ENCODE peak calls at places on chromosomes 11 and 22, in eight cellular contexts. G is NB4, U is adrenal gland, B is uterus, P is A549, E is fibroblast of mammary gland, M is upper lobe of right lung, W is astrocyte of the spinal cord. Z is an unnamed sample.

GRCh38 chr11:99200720-99201119 is 180.0 kb downstream of the CNTN5 start:
- DNase-seq in G (no peak), U (no peak), B (no peak), P (no peak), E (no peak), M (no peak), W (no peak), Z (no peak)

GRCh38 chr11:21949741-21950413 is 243.0 kb upstream of the ANO5 start:
- DNase-seq in G (no peak), U (no peak), B (no peak), P (no peak), E (no peak), M (no peak), W (no peak), Z (no peak)

GRCh38 chr11:110184974-110185597 is 91.9 kb downstream of the ZC3H12C start:
- DNase-seq in G (no peak), U (peak), B (no peak), P (no peak), E (peak), M (no peak), W (peak), Z (peak)

GRCh38 chr11:44628730-44629361 is 63.4 kb downstream of the CD82 start:
- DNase-seq in G (no peak), U (peak), B (peak), P (no peak), E (no peak), M (peak), W (no peak), Z (no peak)

GRCh38 chr11:640021-640706 is 3.1 kb downstream of the DRD4 start:
- DNase-seq in G (no peak), U (no peak), B (no peak), P (no peak), E (no peak), M (no peak), W (no peak), Z (no peak)

GRCh38 chr11:121035823-121036222 is 11.9 kb downstream of the TBCEL start:
- DNase-seq in G (no peak), U (no peak), B (no peak), P (no peak), E (no peak), M (no peak), W (no peak), Z (peak)

GRCh38 chr11:123321641-123322040 is 108.4 kb upstream of the GRAMD1B start:
- DNase-seq in G (no peak), U (no peak), B (no peak), P (no peak), E (peak), M (no peak), W (no peak), Z (no peak)

GRCh38 chr11:8203980-8204379 is 35.2 kb upstream of the RIC3 start:
- DNase-seq in G (no peak), U (peak), B (no peak), P (no peak), E (no peak), M (no peak), W (no peak), Z (no peak)

GRCh38 chr22:45870011-45870410 is 107.0 kb downstream of the WNT7B start:
- DNase-seq in G (no peak), U (peak), B (no peak), P (no peak), E (no peak), M (no peak), W (no peak), Z (no peak)

GRCh38 chr22:46010177-46010867 is 33.4 kb upstream of the WNT7B start:
- DNase-seq in G (no peak), U (peak), B (peak), P (no peak), E (peak), M (peak), W (peak), Z (peak)

GRCh38 chr11:10858505-10859360 is 880 bp upstream of the ZBED5 start:
- DNase-seq in G (peak), U (peak), B (peak), P (no peak), E (peak), M (peak), W (no peak), Z (no peak)

GRCh38 chr11:71116435-71117040 is 135.8 kb downstream of the SHANK2 start:
- DNase-seq in G (peak), U (no peak), B (no peak), P (no peak), E (no peak), M (no peak), W (no peak), Z (no peak)

GRCh38 chr11:12480401-12480800 is 103.0 kb downstream of the PARVA start:
- DNase-seq in G (no peak), U (no peak), B (no peak), P (no peak), E (no peak), M (no peak), W (no peak), Z (no peak)

GRCh38 chr11:100735949-100736675 is 49.0 kb downstream of the ARHGAP42 start:
- DNase-seq in G (no peak), U (no peak), B (no peak), P (peak), E (no peak), M (no peak), W (no peak), Z (peak)

GRCh38 chr11:36187618-36188017 is 101.6 kb downstream of the COMMD9 start:
- DNase-seq in G (no peak), U (no peak), B (no peak), P (no peak), E (no peak), M (no peak), W (no peak), Z (no peak)

GRCh38 chr11:77403228-77403627 is 70.7 kb downstream of the PAK1 start:
- DNase-seq in G (no peak), U (no peak), B (no peak), P (no peak), E (peak), M (no peak), W (no peak), Z (peak)

GRCh38 chr11:77402218-77402556 is 71.7 kb downstream of the PAK1 start:
- DNase-seq in G (no peak), U (no peak), B (no peak), P (no peak), E (no peak), M (no peak), W (no peak), Z (no peak)

GRCh38 chr11:77401486-77402217 is 72.2 kb downstream of the PAK1 start:
- DNase-seq in G (peak), U (no peak), B (no peak), P (no peak), E (no peak), M (no peak), W (no peak), Z (no peak)

GRCh38 chr11:77400306-77400705 is 73.6 kb downstream of the PAK1 start:
- DNase-seq in G (no peak), U (no peak), B (no peak), P (no peak), E (no peak), M (no peak), W (no peak), Z (no peak)

GRCh38 chr11:77400775-77401469 is 73.0 kb downstream of the PAK1 start:
- DNase-seq in G (no peak), U (no peak), B (no peak), P (no peak), E (no peak), M (no peak), W (no peak), Z (no peak)
- TF ChIP-seq CTCF in G (no peak), U (no peak), B (no peak), P (no peak), E (no peak), M (no peak), W (no peak), Z (no peak)

GRCh38 chr11:126305699-126306098 is 1.8 kb downstream of the DCPS start:
- DNase-seq in G (no peak), U (peak), B (no peak), P (no peak), E (no peak), M (no peak), W (no peak), Z (no peak)
- H3K4me3 ChIP-seq in G (no peak), U (no peak), B (no peak), P (no peak), E (no peak), M (no peak), W (no peak), Z (no peak)

GRCh38 chr22:50576070-50576469 is 2.2 kb downstream of the CPT1B start:
- DNase-seq in G (peak), U (no peak), B (no peak), P (peak), E (peak), M (no peak), W (peak), Z (peak)
- TF ChIP-seq CTCF in G (no peak), U (peak), B (no peak), P (no peak), E (peak), M (peak), W (peak), Z (peak)

GRCh38 chr11:119335655-119336543 is 1.6 kb downstream of the RNF26 start:
- DNase-seq in G (no peak), U (no peak), B (no peak), P (no peak), E (no peak), M (peak), W (no peak), Z (no peak)
- H3K4me3 ChIP-seq in G (peak), U (no peak), B (no peak), P (no peak), E (no peak), M (no peak), W (no peak), Z (peak)

GRCh38 chr11:61536676-61537270 is 28.2 kb downstream of the LRRC10B start:
- DNase-seq in G (no peak), U (no peak), B (no peak), P (no peak), E (no peak), M (no peak), W (no peak), Z (no peak)
- TF ChIP-seq CTCF in G (no peak), U (no peak), B (no peak), P (no peak), E (no peak), M (no peak), W (no peak), Z (no peak)

GRCh38 chr22:17706947-17707346 is 67.3 kb downstream of the BID start:
- DNase-seq in G (no peak), U (no peak), B (no peak), P (no peak), E (no peak), M (no peak), W (no peak), Z (no peak)
- H3K4me3 ChIP-seq in G (no peak), U (peak), B (peak), P (peak), E (peak), M (peak), W (peak), Z (peak)

GRCh38 chr22:29555065-29555644 is 1.6 kb upstream of the THOC5 start:
- DNase-seq in G (no peak), U (peak), B (no peak), P (no peak), E (peak), M (no peak), W (no peak), Z (peak)
- TF ChIP-seq CTCF in G (no peak), U (no peak), B (no peak), P (no peak), E (no peak), M (no peak), W (no peak), Z (no peak)

GRCh38 chr11:60172011-60172410 is 10.9 kb downstream of the MS4A6A start:
- DNase-seq in G (no peak), U (no peak), B (no peak), P (no peak), E (no peak), M (no peak), W (no peak), Z (no peak)
- H3K4me3 ChIP-seq in G (no peak), U (no peak), B (no peak), P (no peak), E (no peak), M (no peak), W (no peak), Z (no peak)

Z was measured in fibroblast of pulmonary artery.